ENCODE peak calls at places on chromosomes 5 and 9, in ten cellular contexts. C is stimulated activated CD8-positive, alpha-beta memory T cell treated with anti-CD3 and anti-CD28 coated beads, Interleukin-2, amount 100 ng/mL, for 48 hours; H is NCI-H1105 treated with DMSO at 0.1 percent for 48 hours; W is left cardiac atrium; Z is GM04503; F is HS-5; N is aorta; K is amygdala; U is activated CD4-positive, alpha-beta T cell treated with anti-CD3 and anti-CD28 coated beads, Interleukin-2, amount 50 U/mL, for 1 hour; A is AG09319. X is an unnamed sample.

GRCh38 chr9:93112864-93113389 is 16.9 kb downstream of the CARD19 start:
- DNase-seq in C (no peak), H (no peak), W (peak), Z (no peak), F (no peak), N (peak), K (no peak), U (no peak), A (no peak), X (no peak)

GRCh38 chr9:133991964-133992779 is at the start of gene VAV2:
- DNase-seq in C (peak), H (peak), W (peak), Z (no peak), F (no peak), N (peak), K (no peak), U (no peak), A (no peak), X (no peak)

GRCh38 chr9:132645711-132646110 is 24.1 kb downstream of the DDX31 start:
- DNase-seq in C (no peak), H (no peak), W (no peak), Z (no peak), F (no peak), N (no peak), K (no peak), U (no peak), A (no peak), X (no peak)

GRCh38 chr5:68272289-68272688 is 56.7 kb downstream of the PIK3R1 start:
- DNase-seq in C (no peak), H (peak), W (no peak), Z (no peak), F (no peak), N (no peak), K (no peak), U (no peak), A (no peak), X (no peak)

GRCh38 chr5:154395407-154396106 is 50.2 kb upstream of the SAP30L start:
- DNase-seq in C (no peak), H (peak), W (peak), Z (no peak), F (no peak), N (no peak), K (no peak), U (no peak), A (no peak), X (no peak)

GRCh38 chr5:139903805-139904565 is 108.4 kb downstream of the PSD2 start:
- DNase-seq in C (peak), H (no peak), W (peak), Z (no peak), F (no peak), N (no peak), K (peak), U (no peak), A (no peak), X (no peak)

GRCh38 chr5:147481376-147481775 is 28.5 kb downstream of the DPYSL3 start:
- DNase-seq in C (no peak), H (no peak), W (no peak), Z (peak), F (no peak), N (no peak), K (no peak), U (no peak), A (no peak), X (no peak)

GRCh38 chr9:117234178-117234577 is 180.7 kb downstream of the ASTN2 start:
- DNase-seq in C (no peak), H (no peak), W (no peak), Z (no peak), F (no peak), N (no peak), K (no peak), U (no peak), A (no peak), X (no peak)

GRCh38 chr5:133075572-133076536 is 24.0 kb downstream of the HSPA4 start:
- DNase-seq in C (no peak), H (no peak), W (no peak), Z (peak), F (no peak), N (no peak), K (no peak), U (no peak), A (no peak), X (peak)

GRCh38 chr9:79684711-79685575 is 113.2 kb downstream of the TLE4 start:
- DNase-seq in C (no peak), H (peak), W (no peak), Z (no peak), F (no peak), N (no peak), K (no peak), U (no peak), A (no peak), X (no peak)

GRCh38 chr5:159218595-159219023 is 9.3 kb upstream of the RNF145 start:
- DNase-seq in C (no peak), H (no peak), W (no peak), Z (no peak), F (no peak), N (no peak), K (no peak), U (no peak), A (peak), X (no peak)

GRCh38 chr9:134412298-134412711 is 86.0 kb downstream of the RXRA start:
- DNase-seq in C (no peak), H (no peak), W (no peak), Z (no peak), F (no peak), N (no peak), K (no peak), U (no peak), A (no peak), X (no peak)

GRCh38 chr5:7910738-7911428 is 41.9 kb downstream of the MTRR start:
- DNase-seq in C (no peak), H (no peak), W (no peak), Z (no peak), F (no peak), N (no peak), K (no peak), U (no peak), A (no peak), X (no peak)

GRCh38 chr5:17487180-17487512 is 10.9 kb upstream of the TAF11L2 start:
- DNase-seq in C (no peak), H (no peak), W (no peak), Z (no peak), F (no peak), N (no peak), K (no peak), U (no peak), A (no peak), X (no peak)

GRCh38 chr9:21579209-21579608 is 97.1 kb upstream of the IFNE start:
- DNase-seq in C (no peak), H (no peak), W (no peak), Z (no peak), F (no peak), N (no peak), K (no peak), U (no peak), A (no peak), X (no peak)

GRCh38 chr5:161093105-161093504 is 241.1 kb upstream of the ATP10B start:
- DNase-seq in C (no peak), H (no peak), W (no peak), Z (no peak), F (no peak), N (peak), K (no peak), U (no peak), A (no peak), X (no peak)

GRCh38 chr5:96404191-96404867 is 28.7 kb downstream of the PCSK1 start:
- DNase-seq in C (no peak), H (no peak), W (no peak), Z (no peak), F (no peak), N (no peak), K (no peak), U (no peak), A (no peak), X (no peak)

GRCh38 chr9:117549444-117549843 is 134.6 kb upstream of the ASTN2 start:
- DNase-seq in C (no peak), H (no peak), W (no peak), Z (no peak), F (no peak), N (no peak), K (no peak), U (no peak), A (no peak), X (no peak)

GRCh38 chr5:149464796-149465489 is 85.9 kb upstream of the IL17B start:
- DNase-seq in C (no peak), H (no peak), W (peak), Z (no peak), F (no peak), N (no peak), K (no peak), U (no peak), A (no peak), X (no peak)

GRCh38 chr5:174755103-174755502 is 30.7 kb downstream of the MSX2 start:
- DNase-seq in C (no peak), H (peak), W (no peak), Z (no peak), F (no peak), N (no peak), K (no peak), U (no peak), A (no peak), X (no peak)

GRCh38 chr5:43643327-43643726 is 40.3 kb downstream of the NNT start:
- DNase-seq in C (no peak), H (no peak), W (no peak), Z (no peak), F (no peak), N (no peak), K (no peak), U (no peak), A (no peak), X (no peak)

GRCh38 chr9:123225374-123225813 is 43.0 kb downstream of the STRBP start:
- DNase-seq in C (peak), H (peak), W (no peak), Z (peak), F (peak), N (no peak), K (no peak), U (peak), A (peak), X (peak)

GRCh38 chr9:97598461-97599288 is 34.5 kb downstream of the TSTD2 start:
- DNase-seq in C (peak), H (peak), W (peak), Z (peak), F (peak), N (no peak), K (peak), U (peak), A (peak), X (peak)

GRCh38 chr5:170554566-170555267 is 50.9 kb downstream of the KCNIP1 start:
- DNase-seq in C (no peak), H (peak), W (no peak), Z (no peak), F (no peak), N (no peak), K (no peak), U (no peak), A (no peak), X (no peak)

GRCh38 chr5:136629125-136629790 is 263.9 kb upstream of the TRPC7 start:
- DNase-seq in C (no peak), H (no peak), W (no peak), Z (no peak), F (no peak), N (no peak), K (no peak), U (no peak), A (no peak), X (no peak)

GRCh38 chr5:34639852-34640626 is 16.1 kb upstream of the RAI14 start:
- DNase-seq in C (no peak), H (no peak), W (no peak), Z (no peak), F (no peak), N (no peak), K (no peak), U (no peak), A (no peak), X (no peak)

GRCh38 chr5:58022055-58022454 is 437.8 kb downstream of the PLK2 start:
- DNase-seq in C (no peak), H (no peak), W (no peak), Z (peak), F (no peak), N (no peak), K (no peak), U (no peak), A (peak), X (no peak)

X was measured in GM04504.